ENCODE peak calls at places on chromosomes 11 and 22, in five cellular contexts. G is HCT116, D is K562, A is H1, F is GM12878. I is an unnamed sample.

GRCh38 chr11:34366522-34366921 is 8.7 kb upstream of the ABTB2 start:
- DNase-seq in G (peak), D (peak), A (no peak), F (no peak), I (peak)

GRCh38 chr11:77487790-77488189 is 13.9 kb upstream of the PAK1 start:
- DNase-seq in G (no peak), D (no peak), A (no peak), F (no peak), I (no peak)

GRCh38 chr22:37270928-37271650 is 11.2 kb upstream of the CYTH4 start:
- DNase-seq in G (no peak), D (no peak), A (no peak), F (no peak), I (no peak)

GRCh38 chr22:20114506-20115475 is 1.1 kb upstream of the RANBP1 start:
- DNase-seq in G (no peak), D (no peak), A (no peak), F (no peak), I (no peak)

GRCh38 chr22:48822278-48823233 is 1005.1 kb downstream of the BRD1 start:
- DNase-seq in G (no peak), D (no peak), A (no peak), F (no peak), I (no peak)

GRCh38 chr22:26362471-26362870 is 66.6 kb upstream of the ASPHD2 start:
- DNase-seq in G (no peak), D (no peak), A (no peak), F (no peak), I (no peak)

GRCh38 chr11:117097567-117098268 is 510 bp downstream of the SIK3 start:
- DNase-seq in G (no peak), D (peak), A (no peak), F (no peak), I (no peak)

GRCh38 chr11:117875397-117876048 is 935 bp downstream of the FXYD6 start:
- DNase-seq in G (no peak), D (no peak), A (no peak), F (no peak), I (no peak)

GRCh38 chr11:70675697-70676374 is 277.5 kb downstream of the CTTN start:
- DNase-seq in G (peak), D (peak), A (no peak), F (no peak), I (no peak)

GRCh38 chr22:44292007-44292370 is 20.8 kb downstream of the SHISAL1 start:
- DNase-seq in G (no peak), D (no peak), A (no peak), F (no peak), I (no peak)

GRCh38 chr11:37500425-37500824 is 902.4 kb upstream of the RAG2 start:
- DNase-seq in G (no peak), D (no peak), A (no peak), F (no peak), I (no peak)

GRCh38 chr22:30424471-30425326 is 869 bp upstream of the MTFP1 start:
- DNase-seq in G (no peak), D (peak), A (no peak), F (no peak), I (no peak)

GRCh38 chr11:66858939-66859685 is 2.2 kb downstream of the LRFN4 start:
- DNase-seq in G (no peak), D (no peak), A (no peak), F (no peak), I (no peak)

GRCh38 chr22:50314455-50315288 is 7.2 kb upstream of the PLXNB2 start:
- DNase-seq in G (no peak), D (peak), A (no peak), F (peak), I (no peak)

GRCh38 chr22:37933711-37934376 is 19.6 kb downstream of the C22orf23 start:
- DNase-seq in G (peak), D (peak), A (peak), F (peak), I (peak)

GRCh38 chr11:48170176-48170839 is 46.3 kb upstream of the OR4B1 start:
- DNase-seq in G (no peak), D (no peak), A (no peak), F (no peak), I (no peak)

GRCh38 chr11:32105871-32106312 is 15.0 kb downstream of the RCN1 start:
- DNase-seq in G (no peak), D (no peak), A (no peak), F (peak), I (no peak)

GRCh38 chr22:23077627-23078461 is 7.5 kb downstream of the GNAZ start:
- DNase-seq in G (no peak), D (no peak), A (no peak), F (no peak), I (peak)

GRCh38 chr11:46265764-46266163 is 11.7 kb upstream of the CREB3L1 start:
- DNase-seq in G (no peak), D (no peak), A (no peak), F (peak), I (no peak)

GRCh38 chr11:85749884-85750283 is 61.1 kb downstream of the SYTL2 start:
- DNase-seq in G (no peak), D (no peak), A (no peak), F (no peak), I (no peak)

GRCh38 chr22:33921576-33922181 is 1.4 kb upstream of the LARGE1 start:
- DNase-seq in G (no peak), D (no peak), A (no peak), F (no peak), I (peak)

GRCh38 chr11:126484266-126484665 is 128.8 kb downstream of the ST3GAL4 start:
- DNase-seq in G (no peak), D (no peak), A (no peak), F (no peak), I (peak)

GRCh38 chr11:126487711-126488110 is 132.2 kb downstream of the ST3GAL4 start:
- DNase-seq in G (no peak), D (no peak), A (no peak), F (no peak), I (no peak)

GRCh38 chr11:126485021-126485781 is 129.7 kb downstream of the ST3GAL4 start:
- DNase-seq in G (no peak), D (no peak), A (no peak), F (no peak), I (no peak)

GRCh38 chr11:126483796-126484195 is 128.3 kb downstream of the ST3GAL4 start:
- DNase-seq in G (no peak), D (no peak), A (no peak), F (no peak), I (no peak)

GRCh38 chr11:126485986-126486635 is 130.6 kb downstream of the ST3GAL4 start:
- DNase-seq in G (no peak), D (no peak), A (no peak), F (no peak), I (no peak)
- TF ChIP-seq SRF in G (no peak), D (no peak), A (no peak), F (no peak), I (no peak)

DNA sequence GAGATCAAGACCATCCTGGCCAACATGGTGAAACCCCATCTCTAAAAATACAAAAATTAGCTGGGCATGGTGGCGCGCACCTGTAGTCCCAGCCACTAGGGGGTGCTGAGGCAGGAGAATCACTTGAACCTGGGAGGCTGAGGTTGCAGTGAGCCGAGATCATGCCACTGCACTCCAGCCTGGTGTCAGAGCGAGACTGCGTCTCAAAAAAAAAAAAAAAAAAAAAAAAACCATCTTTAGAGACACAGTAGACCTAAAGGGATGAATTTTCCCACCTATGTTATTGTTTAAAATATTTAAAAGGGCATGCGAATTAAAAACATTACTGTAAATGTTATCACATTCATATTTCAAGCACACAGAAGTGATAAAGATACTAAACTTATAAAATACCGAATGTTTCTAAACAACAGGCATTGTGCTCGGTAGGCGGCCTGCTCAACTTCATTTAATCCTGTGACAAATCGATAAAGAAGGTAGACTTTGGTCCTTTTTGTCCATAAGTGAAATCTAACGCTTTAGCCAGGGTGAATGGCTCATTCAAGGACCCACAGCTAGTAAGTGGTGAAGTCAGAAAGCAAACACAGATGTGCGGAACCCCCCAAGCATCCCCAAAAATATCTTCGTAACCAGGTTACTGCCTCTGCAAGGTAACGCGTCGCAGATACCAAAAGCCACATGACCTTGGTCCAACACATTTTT is 16.1 kb downstream of the NCAPD3 start:
- DNase-seq in G (no peak), D (peak), A (no peak), F (no peak), I (peak)
- TF ChIP-seq RAD21 in G (peak), D (peak), A (no peak), F (peak), I (peak)

DNA sequence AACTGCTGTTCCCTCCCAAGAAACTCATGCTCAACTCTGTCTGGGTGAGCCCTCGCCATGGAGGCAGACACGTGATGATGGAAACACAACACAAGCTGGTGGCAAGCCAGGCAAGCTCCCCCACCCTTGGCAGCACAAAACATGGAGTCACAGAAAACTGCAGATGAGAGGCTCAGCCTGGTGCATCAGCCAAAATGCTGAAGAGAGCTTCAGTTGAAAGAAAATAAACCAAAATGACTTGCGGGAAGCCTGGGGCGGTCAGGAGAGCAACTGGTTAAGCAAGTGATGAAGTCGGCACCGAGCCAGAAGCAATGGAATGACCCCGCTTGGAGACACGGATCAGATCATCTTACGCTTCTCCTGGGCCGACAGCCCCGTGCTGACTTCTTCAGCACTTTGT is 68.3 kb downstream of the C11orf58 start:
- DNase-seq in G (no peak), D (no peak), A (no peak), F (no peak), I (no peak)
- TF ChIP-seq SP1 in G (no peak), D (no peak), A (no peak), F (no peak), I (no peak)

DNA sequence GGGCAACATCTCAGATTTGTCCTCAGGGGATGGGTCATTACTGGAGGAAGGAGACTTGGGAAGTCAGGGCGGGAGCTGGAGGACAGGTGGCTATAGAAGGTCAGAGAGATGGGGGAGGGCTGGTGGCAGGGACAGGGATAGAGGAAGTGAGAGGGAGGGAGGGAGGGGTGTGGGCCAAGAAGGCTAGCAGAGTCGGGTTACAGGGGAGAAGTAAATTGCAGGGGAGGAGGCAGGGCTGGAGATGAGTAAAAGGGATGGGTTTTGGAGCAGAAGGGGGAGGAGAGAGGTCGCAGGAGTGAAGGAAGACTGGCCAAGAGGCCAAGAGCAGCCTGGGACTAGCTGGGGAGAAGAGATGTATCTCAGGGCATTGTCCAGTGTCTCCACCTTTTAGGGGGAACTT is 33.0 kb downstream of the LRRC10B start:
- DNase-seq in G (peak), D (peak), A (no peak), F (no peak), I (no peak)
- TF ChIP-seq SRF in G (no peak), D (no peak), A (no peak), F (no peak), I (no peak)